ENCODE peak calls at places on chromosomes 16 and 17, in nine cellular contexts. One of them, this sample, is unnamed.

GRCh38 chr17:8841844-8842243 is 25.6 kb downstream of the PIK3R6 start:
- DNase-seq in AG09309: no peak
- DNase-seq in GM12864: no peak
- DNase-seq in hepatocyte: no peak
- DNase-seq in psoas muscle: no peak
- DNase-seq in mesenchymal stem cell: no peak
- DNase-seq in cardiac fibroblast: no peak
- DNase-seq in brain microvascular endothelial cell: no peak
- DNase-seq in fibroblast of pulmonary artery: no peak
- DNase-seq in this sample: no peak

GRCh38 chr16:29784901-29785500 is 5.5 kb upstream of the KIF22 start:
- DNase-seq in psoas muscle: peak
- DNase-seq in cardiac fibroblast: peak
- DNase-seq in fibroblast of pulmonary artery: peak
- DNase-seq in AG09309: no peak
- DNase-seq in hepatocyte: peak
- DNase-seq in mesenchymal stem cell: peak
- DNase-seq in GM12864: no peak
- DNase-seq in brain microvascular endothelial cell: peak
- DNase-seq in this sample: no peak

GRCh38 chr17:34616148-34616547 is 36.8 kb downstream of the TMEM132E start:
- DNase-seq in cardiac fibroblast: no peak
- DNase-seq in hepatocyte: peak
- DNase-seq in AG09309: no peak
- DNase-seq in fibroblast of pulmonary artery: no peak
- DNase-seq in GM12864: no peak
- DNase-seq in mesenchymal stem cell: no peak
- DNase-seq in psoas muscle: no peak
- DNase-seq in brain microvascular endothelial cell: no peak
- DNase-seq in this sample: no peak

GRCh38 chr17:921161-921560 is 58.4 kb downstream of the NXN start:
- DNase-seq in cardiac fibroblast: no peak
- DNase-seq in hepatocyte: no peak
- DNase-seq in fibroblast of pulmonary artery: no peak
- DNase-seq in brain microvascular endothelial cell: no peak
- DNase-seq in psoas muscle: peak
- DNase-seq in mesenchymal stem cell: no peak
- DNase-seq in AG09309: no peak
- DNase-seq in GM12864: no peak
- DNase-seq in this sample: no peak

GRCh38 chr16:12815361-12815760 is 11.7 kb upstream of the CPPED1 start:
- DNase-seq in mesenchymal stem cell: no peak
- DNase-seq in hepatocyte: no peak
- DNase-seq in AG09309: no peak
- DNase-seq in cardiac fibroblast: peak
- DNase-seq in GM12864: no peak
- DNase-seq in psoas muscle: no peak
- DNase-seq in fibroblast of pulmonary artery: peak
- DNase-seq in brain microvascular endothelial cell: no peak
- DNase-seq in this sample: no peak

GRCh38 chr17:40350410-40351184 is 13.9 kb downstream of the GJD3 start:
- DNase-seq in mesenchymal stem cell: peak
- DNase-seq in hepatocyte: peak
- DNase-seq in psoas muscle: peak
- DNase-seq in fibroblast of pulmonary artery: peak
- DNase-seq in AG09309: no peak
- DNase-seq in cardiac fibroblast: peak
- DNase-seq in brain microvascular endothelial cell: peak
- DNase-seq in GM12864: no peak
- DNase-seq in this sample: no peak

GRCh38 chr17:74190154-74190553 is 13.3 kb upstream of the RPL38 start:
- DNase-seq in GM12864: no peak
- DNase-seq in AG09309: no peak
- DNase-seq in cardiac fibroblast: peak
- DNase-seq in psoas muscle: no peak
- DNase-seq in mesenchymal stem cell: peak
- DNase-seq in fibroblast of pulmonary artery: peak
- DNase-seq in hepatocyte: peak
- DNase-seq in brain microvascular endothelial cell: peak
- DNase-seq in this sample: no peak

GRCh38 chr17:79874329-79874981 is 35.2 kb upstream of the CBX4 start:
- DNase-seq in fibroblast of pulmonary artery: peak
- DNase-seq in GM12864: no peak
- DNase-seq in brain microvascular endothelial cell: peak
- DNase-seq in cardiac fibroblast: peak
- DNase-seq in AG09309: no peak
- DNase-seq in mesenchymal stem cell: peak
- DNase-seq in psoas muscle: no peak
- DNase-seq in hepatocyte: peak
- DNase-seq in this sample: no peak

GRCh38 chr16:66399930-66400329 is 27.2 kb upstream of the BEAN1 start:
- DNase-seq in fibroblast of pulmonary artery: peak
- DNase-seq in psoas muscle: no peak
- DNase-seq in brain microvascular endothelial cell: no peak
- DNase-seq in GM12864: no peak
- DNase-seq in cardiac fibroblast: peak
- DNase-seq in AG09309: no peak
- DNase-seq in hepatocyte: no peak
- DNase-seq in mesenchymal stem cell: no peak
- DNase-seq in this sample: no peak

GRCh38 chr17:35244345-35245195 is 1.7 kb downstream of the SLFN5 start:
- DNase-seq in GM12864: no peak
- DNase-seq in psoas muscle: peak
- DNase-seq in hepatocyte: peak
- DNase-seq in mesenchymal stem cell: peak
- DNase-seq in AG09309: peak
- DNase-seq in brain microvascular endothelial cell: peak
- DNase-seq in cardiac fibroblast: peak
- DNase-seq in fibroblast of pulmonary artery: peak
- DNase-seq in this sample: peak

GRCh38 chr16:85102106-85102630 is 10.1 kb downstream of the CIBAR2 start:
- DNase-seq in GM12864: no peak
- DNase-seq in fibroblast of pulmonary artery: no peak
- DNase-seq in brain microvascular endothelial cell: no peak
- DNase-seq in hepatocyte: no peak
- DNase-seq in mesenchymal stem cell: no peak
- DNase-seq in AG09309: no peak
- DNase-seq in psoas muscle: no peak
- DNase-seq in cardiac fibroblast: no peak
- DNase-seq in this sample: no peak

GRCh38 chr17:61353615-61354014 is 46.0 kb upstream of the TBX2 start:
- DNase-seq in mesenchymal stem cell: no peak
- DNase-seq in hepatocyte: no peak
- DNase-seq in psoas muscle: no peak
- DNase-seq in AG09309: no peak
- DNase-seq in fibroblast of pulmonary artery: no peak
- DNase-seq in cardiac fibroblast: no peak
- DNase-seq in brain microvascular endothelial cell: no peak
- DNase-seq in GM12864: no peak
- DNase-seq in this sample: no peak

GRCh38 chr17:80793851-80794267 is 197.8 kb upstream of the CHMP6 start:
- DNase-seq in AG09309: no peak
- DNase-seq in mesenchymal stem cell: peak
- DNase-seq in GM12864: no peak
- DNase-seq in hepatocyte: no peak
- DNase-seq in brain microvascular endothelial cell: no peak
- DNase-seq in cardiac fibroblast: peak
- DNase-seq in fibroblast of pulmonary artery: peak
- DNase-seq in psoas muscle: no peak
- DNase-seq in this sample: no peak

GRCh38 chr17:67258836-67259468 is 14.0 kb upstream of the HELZ start:
- DNase-seq in GM12864: no peak
- DNase-seq in AG09309: no peak
- DNase-seq in brain microvascular endothelial cell: no peak
- DNase-seq in cardiac fibroblast: no peak
- DNase-seq in hepatocyte: no peak
- DNase-seq in mesenchymal stem cell: no peak
- DNase-seq in fibroblast of pulmonary artery: no peak
- DNase-seq in psoas muscle: no peak
- DNase-seq in this sample: no peak

GRCh38 chr17:59638553-59638952 is 18.9 kb downstream of the CLTC start:
- DNase-seq in fibroblast of pulmonary artery: no peak
- DNase-seq in mesenchymal stem cell: no peak
- DNase-seq in AG09309: no peak
- DNase-seq in hepatocyte: no peak
- DNase-seq in psoas muscle: no peak
- DNase-seq in cardiac fibroblast: no peak
- DNase-seq in brain microvascular endothelial cell: no peak
- DNase-seq in GM12864: no peak
- DNase-seq in this sample: no peak

GRCh38 chr16:15950167-15950854 is 895 bp downstream of the ABCC1 start:
- DNase-seq in fibroblast of pulmonary artery: peak
- DNase-seq in GM12864: no peak
- DNase-seq in brain microvascular endothelial cell: peak
- DNase-seq in hepatocyte: peak
- DNase-seq in cardiac fibroblast: peak
- DNase-seq in psoas muscle: no peak
- DNase-seq in AG09309: no peak
- DNase-seq in mesenchymal stem cell: peak
- DNase-seq in this sample: no peak

GRCh38 chr17:76314392-76315227 is 6.5 kb upstream of the QRICH2 start:
- DNase-seq in mesenchymal stem cell: no peak
- DNase-seq in fibroblast of pulmonary artery: peak
- DNase-seq in brain microvascular endothelial cell: peak
- DNase-seq in GM12864: no peak
- DNase-seq in psoas muscle: no peak
- DNase-seq in AG09309: no peak
- DNase-seq in cardiac fibroblast: peak
- DNase-seq in hepatocyte: no peak
- DNase-seq in this sample: no peak

GRCh38 chr16:46715769-46716305 is 26.4 kb downstream of the ORC6 start:
- DNase-seq in AG09309: no peak
- DNase-seq in hepatocyte: no peak
- DNase-seq in GM12864: no peak
- DNase-seq in cardiac fibroblast: no peak
- DNase-seq in brain microvascular endothelial cell: no peak
- DNase-seq in mesenchymal stem cell: no peak
- DNase-seq in psoas muscle: peak
- DNase-seq in fibroblast of pulmonary artery: no peak
- DNase-seq in this sample: no peak

GRCh38 chr17:16492613-16493290 is 759 bp upstream of the LRRC75A start:
- DNase-seq in brain microvascular endothelial cell: no peak
- DNase-seq in GM12864: no peak
- DNase-seq in mesenchymal stem cell: no peak
- DNase-seq in fibroblast of pulmonary artery: no peak
- DNase-seq in psoas muscle: no peak
- DNase-seq in hepatocyte: no peak
- DNase-seq in AG09309: no peak
- DNase-seq in cardiac fibroblast: no peak
- DNase-seq in this sample: no peak
- H3K4me3 ChIP-seq in brain microvascular endothelial cell: peak
- H3K4me3 ChIP-seq in GM12864: no peak
- H3K4me3 ChIP-seq in mesenchymal stem cell: peak
- H3K4me3 ChIP-seq in fibroblast of pulmonary artery: peak
- H3K4me3 ChIP-seq in psoas muscle: peak
- H3K4me3 ChIP-seq in hepatocyte: no peak
- H3K4me3 ChIP-seq in AG09309: no peak
- H3K4me3 ChIP-seq in cardiac fibroblast: peak
- H3K4me3 ChIP-seq in this sample: no peak

DNA sequence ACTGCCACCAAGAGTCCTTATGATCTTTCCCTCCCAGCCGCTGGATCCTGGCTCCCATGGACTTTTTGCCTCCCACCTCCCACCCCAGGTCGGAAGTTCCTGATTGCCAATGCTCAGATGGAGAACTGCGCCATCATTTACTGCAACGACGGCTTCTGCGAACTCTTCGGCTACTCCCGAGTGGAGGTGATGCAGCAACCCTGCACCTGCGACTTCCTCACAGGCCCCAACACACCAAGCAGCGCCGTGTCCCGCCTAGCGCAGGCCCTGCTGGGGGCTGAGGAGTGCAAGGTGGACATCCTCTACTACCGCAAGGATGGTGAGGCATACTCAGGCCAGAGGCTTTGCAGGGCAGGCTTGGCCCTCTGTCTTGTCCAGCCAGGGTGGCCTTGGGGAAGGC is 893 bp downstream of the KCNH6 start:
- DNase-seq in hepatocyte: no peak
- DNase-seq in mesenchymal stem cell: no peak
- DNase-seq in GM12864: no peak
- DNase-seq in brain microvascular endothelial cell: no peak
- DNase-seq in fibroblast of pulmonary artery: no peak
- DNase-seq in AG09309: no peak
- DNase-seq in psoas muscle: no peak
- DNase-seq in cardiac fibroblast: no peak
- DNase-seq in this sample: no peak
- H3K4me3 ChIP-seq in hepatocyte: no peak
- H3K4me3 ChIP-seq in mesenchymal stem cell: no peak
- H3K4me3 ChIP-seq in GM12864: no peak
- H3K4me3 ChIP-seq in brain microvascular endothelial cell: no peak
- H3K4me3 ChIP-seq in fibroblast of pulmonary artery: no peak
- H3K4me3 ChIP-seq in AG09309: no peak
- H3K4me3 ChIP-seq in psoas muscle: no peak
- H3K4me3 ChIP-seq in cardiac fibroblast: no peak
- H3K4me3 ChIP-seq in this sample: no peak

GRCh38 chr16:67967183-67967955 is 1.1 kb downstream of the SLC12A4 start:
- DNase-seq in fibroblast of pulmonary artery: no peak
- DNase-seq in AG09309: no peak
- DNase-seq in cardiac fibroblast: peak
- DNase-seq in psoas muscle: no peak
- DNase-seq in hepatocyte: no peak
- DNase-seq in mesenchymal stem cell: peak
- DNase-seq in GM12864: no peak
- DNase-seq in brain microvascular endothelial cell: peak
- DNase-seq in this sample: no peak

GRCh38 chr16:67968440-67969285 is at the start of gene SLC12A4:
- DNase-seq in hepatocyte: peak
- DNase-seq in GM12864: peak
- DNase-seq in cardiac fibroblast: peak
- DNase-seq in AG09309: no peak
- DNase-seq in brain microvascular endothelial cell: peak
- DNase-seq in fibroblast of pulmonary artery: peak
- DNase-seq in mesenchymal stem cell: peak
- DNase-seq in psoas muscle: peak
- DNase-seq in this sample: no peak

GRCh38 chr16:67965668-67966548 is 2.5 kb downstream of the SLC12A4 start:
- DNase-seq in cardiac fibroblast: peak
- DNase-seq in hepatocyte: no peak
- DNase-seq in brain microvascular endothelial cell: no peak
- DNase-seq in GM12864: no peak
- DNase-seq in psoas muscle: no peak
- DNase-seq in fibroblast of pulmonary artery: no peak
- DNase-seq in mesenchymal stem cell: peak
- DNase-seq in AG09309: no peak
- DNase-seq in this sample: no peak

GRCh38 chr16:67967956-67968439 is 439 bp downstream of the SLC12A4 start:
- DNase-seq in GM12864: no peak
- DNase-seq in hepatocyte: peak
- DNase-seq in brain microvascular endothelial cell: no peak
- DNase-seq in fibroblast of pulmonary artery: peak
- DNase-seq in mesenchymal stem cell: peak
- DNase-seq in AG09309: no peak
- DNase-seq in cardiac fibroblast: peak
- DNase-seq in psoas muscle: peak
- DNase-seq in this sample: no peak

GRCh38 chr16:67966549-67967182 is 1.8 kb downstream of the SLC12A4 start:
- DNase-seq in fibroblast of pulmonary artery: peak
- DNase-seq in cardiac fibroblast: peak
- DNase-seq in AG09309: no peak
- DNase-seq in brain microvascular endothelial cell: no peak
- DNase-seq in mesenchymal stem cell: peak
- DNase-seq in psoas muscle: no peak
- DNase-seq in GM12864: no peak
- DNase-seq in hepatocyte: no peak
- DNase-seq in this sample: no peak
- H3K4me3 ChIP-seq in fibroblast of pulmonary artery: peak
- H3K4me3 ChIP-seq in cardiac fibroblast: peak
- H3K4me3 ChIP-seq in AG09309: peak
- H3K4me3 ChIP-seq in brain microvascular endothelial cell: peak
- H3K4me3 ChIP-seq in mesenchymal stem cell: peak
- H3K4me3 ChIP-seq in psoas muscle: peak
- H3K4me3 ChIP-seq in GM12864: peak
- H3K4me3 ChIP-seq in hepatocyte: no peak
- H3K4me3 ChIP-seq in this sample: peak

GRCh38 chr17:4786111-4786491 is at the start of gene VMO1:
- DNase-seq in hepatocyte: no peak
- DNase-seq in brain microvascular endothelial cell: peak
- DNase-seq in psoas muscle: peak
- DNase-seq in fibroblast of pulmonary artery: no peak
- DNase-seq in AG09309: no peak
- DNase-seq in GM12864: no peak
- DNase-seq in mesenchymal stem cell: no peak
- DNase-seq in cardiac fibroblast: peak
- DNase-seq in this sample: no peak
- H3K4me3 ChIP-seq in hepatocyte: no peak
- H3K4me3 ChIP-seq in brain microvascular endothelial cell: peak
- H3K4me3 ChIP-seq in psoas muscle: peak
- H3K4me3 ChIP-seq in fibroblast of pulmonary artery: peak
- H3K4me3 ChIP-seq in AG09309: no peak
- H3K4me3 ChIP-seq in GM12864: no peak
- H3K4me3 ChIP-seq in mesenchymal stem cell: peak
- H3K4me3 ChIP-seq in cardiac fibroblast: peak
- H3K4me3 ChIP-seq in this sample: no peak

This sample was measured in epithelial cell of proximal tubule.